ENCODE peak calls at places on chromosomes 11 and 22, in five cellular contexts. P, C, X, I and F are unnamed samples.

GRCh38 chr11:11659567-11660341 is 37.9 kb upstream of the GALNT18 start:
- DNase-seq in P (no peak), I (no peak), X (no peak), C (no peak), F (no peak)

GRCh38 chr22:29457730-29458129 is 19.3 kb downstream of the RFPL1 start:
- DNase-seq in I (no peak), X (no peak), P (no peak), C (peak), F (peak)

GRCh38 chr11:57514538-57515331 is 767 bp downstream of the SLC43A1 start:
- DNase-seq in C (peak), X (peak), P (no peak), I (no peak), F (peak)

GRCh38 chr11:20443596-20443995 is 56.1 kb downstream of the PRMT3 start:
- DNase-seq in P (no peak), I (no peak), X (no peak), C (no peak), F (peak)

GRCh38 chr11:115778928-115779650 is 274.9 kb upstream of the CADM1 start:
- DNase-seq in I (no peak), X (no peak), P (no peak), C (no peak), F (no peak)

GRCh38 chr11:116993599-116993998 is 104.6 kb downstream of the SIK3 start:
- DNase-seq in I (no peak), C (peak), X (no peak), P (no peak), F (peak)

GRCh38 chr11:45857834-45858492 is 10.7 kb downstream of the CRY2 start:
- DNase-seq in C (no peak), X (no peak), I (peak), P (no peak), F (peak)

GRCh38 chr11:15150507-15150906 is 35.8 kb downstream of the INSC start:
- DNase-seq in C (no peak), P (no peak), X (no peak), I (no peak), F (no peak)

GRCh38 chr22:38623357-38623756 is 32.8 kb downstream of the FAM227A start:
- DNase-seq in I (no peak), X (no peak), C (no peak), P (no peak), F (no peak)

GRCh38 chr22:20748820-20749428 is 25.0 kb upstream of the SERPIND1 start:
- DNase-seq in C (no peak), X (no peak), P (no peak), I (no peak), F (no peak)

DNA sequence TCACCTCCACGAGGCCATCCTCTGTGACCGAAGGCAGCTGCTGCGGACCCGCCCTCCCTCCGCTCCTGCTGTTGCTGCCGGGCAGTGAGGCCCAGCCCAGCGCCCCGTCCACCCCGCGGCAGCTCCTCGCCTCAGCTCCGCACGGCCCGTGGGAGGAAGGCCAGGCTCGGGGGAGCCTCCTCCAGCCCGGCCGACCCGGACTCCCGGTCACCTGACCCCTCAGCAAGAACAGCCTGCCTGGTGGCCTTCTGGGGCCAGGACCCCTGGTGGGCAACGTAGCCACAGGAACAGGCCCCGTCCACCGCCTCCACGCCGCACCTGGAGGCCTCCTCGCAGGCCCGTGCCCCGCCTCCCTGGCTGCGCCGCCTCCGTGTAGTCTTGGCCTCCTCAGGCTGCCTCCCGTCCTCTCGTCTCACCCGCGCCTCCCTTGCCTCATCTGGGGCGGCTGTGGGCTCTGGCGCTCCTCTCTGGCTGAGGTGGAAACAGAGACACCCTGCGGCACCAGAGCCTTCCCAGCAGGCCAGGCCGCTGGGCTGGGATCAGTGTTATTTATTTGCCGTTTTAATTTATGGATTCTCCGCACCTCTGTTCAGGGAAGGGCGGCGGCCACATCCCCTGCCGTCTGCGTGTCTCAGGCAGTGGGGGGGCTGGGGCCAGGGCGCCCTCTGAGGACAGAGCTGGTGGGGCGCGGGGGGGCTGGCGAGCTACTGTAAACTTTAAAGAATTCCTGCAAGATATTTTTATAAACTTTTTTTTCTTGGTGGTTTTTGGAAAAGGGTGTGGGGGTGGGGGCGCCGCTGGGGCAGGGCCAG is 25.4 kb downstream of the MOB2 start:
- DNase-seq in C (no peak), X (no peak), P (no peak), I (no peak), F (no peak)
- H3K4me3 ChIP-seq in C (no peak), X (peak), P (no peak), I (no peak), F (no peak)

GRCh38 chr11:13221722-13222121 is 55.9 kb upstream of the BMAL1 start:
- DNase-seq in P (no peak), X (no peak), I (no peak), C (no peak), F (no peak)

GRCh38 chr11:13215157-13215556 is 62.4 kb upstream of the BMAL1 start:
- DNase-seq in I (no peak), P (no peak), C (no peak), X (no peak), F (peak)

GRCh38 chr11:13220148-13220547 is 57.4 kb upstream of the BMAL1 start:
- DNase-seq in X (no peak), I (no peak), C (peak), P (no peak), F (no peak)

GRCh38 chr11:13214276-13214865 is 63.2 kb upstream of the BMAL1 start:
- DNase-seq in C (no peak), P (no peak), I (no peak), X (no peak), F (no peak)

GRCh38 chr11:13216019-13217006 is 61.3 kb upstream of the BMAL1 start:
- DNase-seq in X (no peak), I (no peak), C (no peak), P (no peak), F (peak)
- TF ChIP-seq CTCF in X (no peak), I (no peak), C (no peak), P (no peak), F (no peak)

DNA sequence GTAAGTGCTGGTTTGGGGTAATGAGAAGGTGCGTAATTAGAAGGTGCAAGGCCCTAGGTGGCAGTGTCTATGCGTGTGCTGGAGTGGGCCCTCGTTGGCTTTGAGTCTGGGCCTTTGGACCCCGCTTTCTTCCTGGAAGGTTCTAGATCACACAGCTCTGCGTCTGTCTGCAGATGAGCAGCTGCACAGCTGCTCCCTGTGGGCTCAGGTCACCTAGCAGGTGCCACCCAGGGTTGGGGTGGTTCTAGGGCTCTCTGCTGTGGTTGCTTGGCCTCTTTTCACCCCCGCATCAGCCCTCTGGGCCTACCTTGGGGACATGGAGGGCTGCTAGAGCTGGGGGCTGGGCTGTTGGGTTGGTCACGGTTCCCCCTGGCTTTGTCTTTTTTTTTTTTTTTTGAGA is 10.4 kb downstream of the RELT start:
- DNase-seq in I (no peak), C (no peak), P (no peak), X (no peak), F (no peak)
- H3K4me3 ChIP-seq in I (no peak), C (no peak), P (no peak), X (no peak), F (no peak)

GRCh38 chr11:86571273-86571948 is 101.0 kb downstream of the ME3 start:
- DNase-seq in P (no peak), C (peak), I (no peak), X (no peak), F (no peak)
- TF ChIP-seq CTCF in P (peak), C (peak), I (no peak), X (no peak), F (peak)